ENCODE peak calls at places on chromosomes 2 and 18, in five cellular contexts. J is AG04450; W is gastrocnemius medialis; P is CD8-positive, alpha-beta T cell; F is pancreas. I is an unnamed sample.

GRCh38 chr2:59893612-59894011 is 659.8 kb downstream of the BCL11A start:
- DNase-seq in J (no peak), W (no peak), P (no peak), F (no peak), I (no peak)

GRCh38 chr2:37020887-37021796 is 54.8 kb upstream of the STRN start:
- DNase-seq in J (no peak), W (no peak), P (no peak), F (no peak), I (no peak)

GRCh38 chr2:54666741-54667639 is 56.5 kb upstream of the EML6 start:
- DNase-seq in J (no peak), W (no peak), P (no peak), F (no peak), I (no peak)

GRCh38 chr2:72759755-72760154 is 66.1 kb downstream of the EXOC6B start:
- DNase-seq in J (no peak), W (no peak), P (no peak), F (no peak), I (no peak)

GRCh38 chr2:16725549-16725948 is 59.9 kb upstream of the CYRIA start:
- DNase-seq in J (no peak), W (no peak), P (no peak), F (no peak), I (no peak)

GRCh38 chr18:5998166-5998881 is 103.0 kb upstream of the TMEM200C start:
- DNase-seq in J (no peak), W (no peak), P (no peak), F (no peak), I (no peak)

GRCh38 chr2:148273158-148273691 is 252.3 kb downstream of the MBD5 start:
- DNase-seq in J (peak), W (no peak), P (no peak), F (no peak), I (no peak)

GRCh38 chr2:97699765-97700444 is 13.5 kb upstream of the ZAP70 start:
- DNase-seq in J (peak), W (no peak), P (peak), F (no peak), I (no peak)

GRCh38 chr2:103809390-103809789 is 1044.5 kb upstream of the POU3F3 start:
- DNase-seq in J (no peak), W (no peak), P (no peak), F (no peak), I (no peak)

GRCh38 chr2:218295029-218295428 is 2.7 kb upstream of the TMBIM1 start:
- DNase-seq in J (no peak), W (no peak), P (no peak), F (peak), I (no peak)

GRCh38 chr2:65081232-65081685 is 25.0 kb downstream of the CEP68 start:
- DNase-seq in J (no peak), W (no peak), P (no peak), F (no peak), I (no peak)

GRCh38 chr2:23901966-23902942 is 24.7 kb downstream of the ATAD2B start:
- DNase-seq in J (no peak), W (no peak), P (no peak), F (no peak), I (no peak)

GRCh38 chr2:145961846-145962245 is 1441.9 kb upstream of the ZEB2 start:
- DNase-seq in J (no peak), W (no peak), P (no peak), F (no peak), I (no peak)

GRCh38 chr2:73272270-73272669 is 12.0 kb downstream of the FBXO41 start:
- DNase-seq in J (no peak), W (no peak), P (no peak), F (no peak), I (no peak)

GRCh38 chr18:8977166-8977565 is 125.3 kb upstream of the NDUFV2 start:
- DNase-seq in J (no peak), W (no peak), P (no peak), F (no peak), I (no peak)

GRCh38 chr2:215435809-215436704 is at the start of gene FN1:
- DNase-seq in J (peak), W (peak), P (peak), F (peak), I (peak)

GRCh38 chr2:136874258-136874657 is 108.9 kb downstream of the THSD7B start:
- DNase-seq in J (no peak), W (no peak), P (no peak), F (no peak), I (no peak)

GRCh38 chr2:217102941-217103340 is 243.1 kb upstream of the TNP1 start:
- DNase-seq in J (no peak), W (no peak), P (no peak), F (no peak), I (no peak)

GRCh38 chr2:174705321-174705720 is 59.0 kb downstream of the CHRNA1 start:
- DNase-seq in J (no peak), W (no peak), P (no peak), F (no peak), I (no peak)

GRCh38 chr2:5190023-5190422 is 502.2 kb upstream of the SOX11 start:
- DNase-seq in J (no peak), W (no peak), P (no peak), F (no peak), I (no peak)

GRCh38 chr2:5183031-5183430 is 509.2 kb upstream of the SOX11 start:
- DNase-seq in J (no peak), W (no peak), P (no peak), F (no peak), I (no peak)

GRCh38 chr2:5187283-5187682 is 504.9 kb upstream of the SOX11 start:
- DNase-seq in J (no peak), W (no peak), P (no peak), F (no peak), I (no peak)

DNA sequence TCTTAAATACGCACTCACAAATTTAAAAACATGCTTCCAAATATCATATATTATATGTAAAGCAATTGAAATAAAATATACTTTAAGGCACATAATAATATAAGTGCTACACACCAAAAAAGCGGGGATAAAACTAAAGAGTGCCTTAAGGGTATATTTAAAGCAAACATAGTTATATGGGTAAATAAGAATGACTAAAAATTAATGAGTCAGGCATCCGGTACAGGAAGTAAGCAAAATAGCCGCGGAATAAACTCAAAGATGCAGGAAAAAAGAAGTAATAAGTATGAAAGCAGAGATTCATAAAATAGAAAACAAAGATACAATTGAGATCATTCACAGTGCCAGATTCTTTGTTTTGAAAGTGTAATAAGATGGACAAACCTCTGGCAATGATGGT is 503.5 kb upstream of the SOX11 start:
- DNase-seq in J (no peak), W (no peak), P (no peak), F (no peak), I (no peak)
- H3K27ac ChIP-seq in J (no peak), W (no peak), P (no peak), F (no peak), I (no peak)

DNA sequence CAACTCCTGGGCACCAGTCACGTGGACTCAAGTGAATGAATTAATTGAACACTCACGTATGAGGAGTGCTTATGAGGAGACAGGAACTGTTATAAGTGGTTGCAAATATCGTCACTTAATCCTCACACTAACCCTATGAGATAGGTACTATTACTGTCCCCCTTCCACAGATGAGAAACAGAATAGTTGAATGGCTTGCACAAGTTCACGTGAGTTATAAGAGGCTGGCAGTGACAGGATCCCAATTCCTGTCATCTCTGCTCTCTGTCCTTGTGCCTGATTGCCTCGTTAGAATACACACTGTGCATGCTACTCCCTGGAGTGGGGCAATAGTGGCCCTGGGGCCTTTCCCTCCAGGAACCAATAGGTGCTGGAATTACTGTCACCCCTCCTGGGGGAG is 253.5 kb downstream of the DYSF start:
- DNase-seq in J (no peak), W (no peak), P (no peak), F (no peak), I (no peak)
- H3K27ac ChIP-seq in J (no peak), W (no peak), P (no peak), F (no peak), I (no peak)

GRCh38 chr18:27899893-27900292 is 277.0 kb downstream of the CDH2 start:
- DNase-seq in J (no peak), W (no peak), P (no peak), F (no peak), I (no peak)
- H3K27ac ChIP-seq in J (no peak), W (no peak), P (no peak), F (no peak), I (no peak)

GRCh38 chr2:165163771-165164170 is 40.1 kb downstream of the SCN3A start:
- DNase-seq in J (no peak), W (no peak), P (no peak), F (no peak), I (no peak)

GRCh38 chr2:165157160-165157559 is 46.7 kb downstream of the SCN3A start:
- DNase-seq in J (no peak), W (no peak), P (no peak), F (no peak), I (no peak)

GRCh38 chr2:165164201-165164600 is 39.6 kb downstream of the SCN3A start:
- DNase-seq in J (no peak), W (no peak), P (no peak), F (no peak), I (no peak)

GRCh38 chr2:165162466-165162865 is 41.4 kb downstream of the SCN3A start:
- DNase-seq in J (no peak), W (no peak), P (no peak), F (no peak), I (no peak)

DNA sequence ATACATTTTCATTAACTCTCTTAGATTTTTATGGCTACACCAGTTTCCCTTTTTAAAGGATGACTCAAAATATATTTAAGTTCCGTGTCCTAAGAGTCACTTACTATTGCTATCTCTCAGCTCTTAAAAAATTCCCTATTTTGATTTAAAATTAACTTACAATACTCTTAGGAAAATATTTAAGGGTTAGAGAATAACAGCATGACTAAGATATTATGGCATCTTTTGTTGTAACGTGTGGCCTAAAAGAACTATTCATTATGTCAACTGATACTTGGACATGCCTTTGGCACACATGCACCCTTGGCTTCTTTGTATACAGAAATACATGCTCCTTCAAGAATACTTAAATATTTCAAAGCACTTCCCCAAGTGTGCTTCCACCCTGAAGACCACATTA is 42.3 kb downstream of the SCN3A start:
- DNase-seq in J (peak), W (no peak), P (no peak), F (no peak), I (no peak)
- H3K27ac ChIP-seq in J (no peak), W (no peak), P (no peak), F (no peak), I (peak)

GRCh38 chr18:45667056-45667455 is 51.8 kb downstream of the SLC14A2 start:
- DNase-seq in J (no peak), W (no peak), P (no peak), F (no peak), I (no peak)
- H3K27ac ChIP-seq in J (no peak), W (peak), P (no peak), F (no peak), I (no peak)